ENCODE peak calls at places on chromosome 22, in four cellular contexts. A is left lung, X is heart left ventricle, F is A549. I is an unnamed sample. For H3K4me1, the result is how much of the 10 kb centered on the place peaks cover.

GRCh38 chr22:44906248-44906936 is 103.4 kb downstream of the PHF21B start:
- DNase-seq in A (no peak), X (no peak), F (no peak), I (no peak)

GRCh38 chr22:48316245-48316875 is 1511.3 kb downstream of the BRD1 start:
- DNase-seq in A (peak), X (no peak), F (no peak), I (no peak)

GRCh38 chr22:48802576-48802975 is 1025.1 kb downstream of the BRD1 start:
- DNase-seq in A (no peak), X (no peak), F (no peak), I (no peak)

GRCh38 chr22:46537221-46537945 is at the start of gene CELSR1:
- DNase-seq in A (peak), X (no peak), F (peak), I (peak)

GRCh38 chr22:36239401-36240171 is at the start of gene APOL2:
- DNase-seq in A (peak), X (peak), F (peak), I (peak)

GRCh38 chr22:37187552-37187890 is 526 bp downstream of the C1QTNF6 start:
- DNase-seq in A (no peak), X (no peak), F (peak), I (peak)

GRCh38 chr22:42934338-42934737 is 77.3 kb upstream of the ARFGAP3 start:
- DNase-seq in A (no peak), X (no peak), F (no peak), I (no peak)

GRCh38 chr22:45477366-45478107 is 25.1 kb upstream of the FBLN1 start:
- DNase-seq in A (no peak), X (no peak), F (no peak), I (no peak)

GRCh38 chr22:27992294-27993165 is 73.5 kb upstream of the PITPNB start:
- DNase-seq in A (no peak), X (no peak), F (no peak), I (no peak)

GRCh38 chr22:47059701-47060161 is 297.3 kb downstream of the TBC1D22A start:
- DNase-seq in A (no peak), X (no peak), F (no peak), I (peak)

GRCh38 chr22:17368144-17368726 is 1.0 kb upstream of the CECR2 start:
- DNase-seq in A (no peak), X (no peak), F (no peak), I (no peak)

GRCh38 chr22:43376765-43377485 is 33.8 kb upstream of the SCUBE1 start:
- DNase-seq in A (no peak), X (no peak), F (no peak), I (no peak)

GRCh38 chr22:44975444-44976262 is 34.2 kb downstream of the PHF21B start:
- DNase-seq in A (peak), X (peak), F (peak), I (peak)

GRCh38 chr22:31068970-31069369 is 12.1 kb upstream of the SMTN start:
- DNase-seq in A (no peak), X (no peak), F (no peak), I (no peak)

GRCh38 chr22:46122980-46123693 is 27.2 kb upstream of the PPARA start:
- DNase-seq in A (no peak), X (no peak), F (no peak), I (no peak)

GRCh38 chr22:25068701-25069100 is 116.2 kb downstream of the KIAA1671 start:
- DNase-seq in A (no peak), X (no peak), F (no peak), I (no peak)

GRCh38 chr22:40624770-40625169 is 11.7 kb downstream of the MRTFA start:
- DNase-seq in A (no peak), X (no peak), F (no peak), I (no peak)
- H3K4me1 ChIP-seq in A (half or more), X (under half), F (under half), I (under half)

DNA sequence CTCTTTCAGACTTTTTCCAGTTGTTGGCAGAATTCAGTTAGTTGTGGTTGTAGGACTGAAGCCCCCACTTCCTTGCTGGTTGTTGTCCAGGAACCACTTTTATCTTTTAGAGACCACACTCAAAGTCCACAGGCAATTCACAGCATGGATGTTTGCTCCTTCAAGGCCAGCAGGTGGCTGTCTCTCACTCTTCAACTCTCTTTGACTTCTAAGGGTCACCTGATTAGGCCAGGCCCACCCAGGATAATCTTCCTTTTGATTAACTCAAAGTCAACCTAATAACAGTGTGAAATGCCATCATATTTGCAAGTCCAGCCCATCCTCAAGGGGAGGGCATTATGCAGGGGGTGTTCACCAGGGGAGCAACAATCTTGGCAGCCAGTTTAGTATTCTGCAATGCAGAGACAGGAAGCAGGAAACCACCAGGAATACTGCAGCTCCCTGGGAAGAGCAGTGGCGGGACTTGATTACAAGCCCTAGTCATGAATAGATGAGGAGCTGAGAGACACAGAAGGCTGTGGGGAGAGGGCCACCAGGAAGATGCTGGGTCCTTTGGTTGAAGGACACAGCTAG is 52.4 kb downstream of the LRRC74B start:
- DNase-seq in A (no peak), X (no peak), F (peak), I (no peak)
- TF ChIP-seq CTCF in A (no peak), X (no peak), F (no peak), I (peak)

GRCh38 chr22:22992474-22992873 is 77.8 kb upstream of the GNAZ start:
- DNase-seq in A (no peak), X (no peak), F (no peak), I (no peak)
- H3K27ac ChIP-seq in A (no peak), X (no peak), F (no peak), I (no peak)

DNA sequence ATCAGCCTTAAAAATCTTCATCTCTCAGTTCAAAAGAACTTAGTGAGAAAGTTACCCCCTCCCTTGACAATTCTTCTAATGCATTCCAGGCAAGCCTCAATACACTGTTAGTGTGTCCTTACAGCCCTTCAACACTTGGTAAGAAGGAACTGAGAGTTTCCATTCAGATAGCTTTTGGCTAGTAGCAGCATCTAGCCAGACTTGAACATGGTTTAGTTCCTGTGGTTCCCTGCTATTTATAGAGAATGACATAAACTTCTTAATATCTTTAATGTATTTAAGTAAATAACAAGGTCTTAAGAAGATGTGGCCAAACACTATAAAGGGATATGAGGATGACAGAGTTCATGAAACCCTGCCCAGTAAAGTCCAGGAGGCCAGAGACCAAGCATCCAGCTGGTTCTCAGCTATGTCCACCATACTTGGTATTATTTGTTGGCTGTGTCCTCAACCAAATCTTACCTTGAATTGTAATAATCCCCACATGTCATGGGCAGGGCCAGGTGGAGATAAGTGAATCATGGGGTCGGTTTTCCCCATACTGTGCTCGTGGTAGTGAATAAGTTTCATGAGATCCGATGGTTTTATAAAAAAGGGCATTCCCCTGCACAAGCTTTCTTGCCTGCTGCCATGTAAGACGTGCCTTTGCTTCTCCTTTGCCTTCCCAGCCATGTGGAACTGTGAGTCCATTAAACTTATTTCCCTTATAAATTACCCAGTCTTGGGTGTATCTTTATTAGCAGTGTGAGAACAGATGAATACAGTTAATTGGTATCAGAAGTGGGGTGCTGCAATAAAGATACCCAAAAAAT is 132.4 kb downstream of the LARGE1 start:
- DNase-seq in A (no peak), X (no peak), F (no peak), I (no peak)
- H3K4me1 ChIP-seq in A (under half), X (under half), F (under half), I (under half)

DNA sequence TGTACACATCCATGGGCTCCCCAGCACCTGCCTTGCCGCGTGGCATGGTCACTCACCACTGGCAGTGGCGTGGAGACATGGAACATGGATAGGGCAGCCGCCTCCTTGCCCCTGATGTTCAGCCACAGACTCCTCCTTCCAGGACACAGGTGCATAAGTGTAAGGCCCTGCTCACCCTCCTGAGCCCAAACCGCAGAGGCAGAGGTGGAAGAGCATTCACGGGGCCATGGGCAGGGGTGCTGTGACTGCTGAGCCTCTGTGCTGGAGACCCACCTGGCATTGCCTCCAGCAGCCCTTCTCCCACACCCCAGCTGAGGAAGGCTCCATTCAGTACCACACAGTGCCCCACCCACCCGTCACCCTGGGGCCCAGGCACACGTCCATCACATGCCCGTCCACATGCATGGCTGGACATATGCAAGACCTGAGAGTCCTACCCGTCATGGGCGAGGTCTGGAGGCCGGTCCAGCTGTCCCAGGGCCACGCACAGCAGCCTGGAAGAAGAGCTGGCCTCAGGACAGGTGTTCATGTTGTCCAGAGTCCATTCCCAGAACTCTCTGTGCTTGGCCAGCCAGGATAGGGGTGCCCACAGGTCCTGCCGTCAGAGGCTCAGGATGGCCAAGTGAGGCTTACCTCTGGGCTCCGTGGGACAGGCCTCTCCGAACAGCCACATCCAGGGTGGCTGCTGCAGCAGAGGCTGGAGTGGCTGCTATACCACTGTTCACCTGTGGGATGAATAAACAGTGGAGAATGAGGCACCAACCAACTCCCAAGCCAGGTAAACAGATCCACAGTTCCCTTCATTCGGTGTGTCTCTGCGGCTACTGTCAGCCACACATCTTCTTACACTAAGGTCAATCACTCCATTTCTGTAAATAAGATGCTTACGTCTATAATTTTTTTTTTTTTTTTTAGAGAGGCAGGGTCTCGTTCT is 1.7 kb upstream of the TUBGCP6 start:
- DNase-seq in A (no peak), X (no peak), F (no peak), I (no peak)
- TF ChIP-seq CTCF in A (no peak), X (no peak), F (no peak), I (peak)

DNA sequence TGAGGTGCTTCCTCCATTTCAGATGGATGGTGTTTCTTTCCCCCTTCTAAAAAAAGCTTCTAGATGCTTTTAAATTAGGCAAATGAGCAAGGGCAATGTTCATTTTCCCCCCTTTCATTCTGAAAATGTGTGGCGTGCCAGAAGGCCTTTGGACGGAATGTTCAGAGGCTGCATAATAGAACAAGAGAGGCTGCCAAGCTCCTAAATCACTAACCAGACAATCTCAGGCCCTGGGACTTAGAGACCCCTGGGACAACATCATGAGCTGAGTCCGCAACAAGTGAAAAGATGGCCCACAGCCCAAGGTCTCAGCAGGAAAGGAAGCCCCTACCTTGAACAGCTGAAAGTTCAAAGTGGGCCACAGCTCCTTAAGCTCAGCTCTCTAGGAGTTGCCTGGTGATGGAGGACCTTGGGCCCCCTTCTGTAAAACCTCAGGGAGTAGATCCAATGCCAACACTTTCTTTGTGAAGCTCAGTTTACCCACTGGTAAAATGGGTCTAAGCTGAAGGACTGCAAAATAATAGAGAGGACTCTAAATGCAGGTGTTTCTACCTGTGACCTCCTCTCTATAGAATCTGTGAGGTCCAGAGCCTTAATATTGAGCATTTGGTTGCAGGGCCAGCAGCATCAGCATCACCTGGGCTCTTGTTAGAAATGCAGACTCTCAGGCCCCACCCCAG is 144.0 kb downstream of the FBXO7 start:
- DNase-seq in A (no peak), X (no peak), F (no peak), I (no peak)
- H3K27ac ChIP-seq in A (peak), X (peak), F (no peak), I (no peak)

I was measured in foreskin keratinocyte.